ENCODE peak calls at places on chromosomes 6 and 20, in five cellular contexts. One of them, this sample, is unnamed.

GRCh38 chr6:131029661-131030297 is 33.3 kb downstream of the EPB41L2 start:
- DNase-seq in SK-N-SH: no peak
- DNase-seq in fibroblast of lung: peak
- DNase-seq in cardiac muscle cell: peak
- DNase-seq in psoas muscle: no peak
- DNase-seq in this sample: no peak

GRCh38 chr6:167668019-167668753 is 158.5 kb upstream of the AFDN start:
- DNase-seq in SK-N-SH: no peak
- DNase-seq in fibroblast of lung: no peak
- DNase-seq in cardiac muscle cell: no peak
- DNase-seq in psoas muscle: peak
- DNase-seq in this sample: no peak

GRCh38 chr6:36623547-36624459 is 29.6 kb downstream of the SRSF3 start:
- DNase-seq in SK-N-SH: peak
- DNase-seq in fibroblast of lung: peak
- DNase-seq in cardiac muscle cell: peak
- DNase-seq in psoas muscle: peak
- DNase-seq in this sample: no peak

GRCh38 chr20:52972965-52973819 is 1.0 kb downstream of the TSHZ2 start:
- DNase-seq in SK-N-SH: peak
- DNase-seq in fibroblast of lung: no peak
- DNase-seq in cardiac muscle cell: peak
- DNase-seq in psoas muscle: peak
- DNase-seq in this sample: no peak

GRCh38 chr6:34182751-34183531 is 37.1 kb upstream of the GRM4 start:
- DNase-seq in SK-N-SH: no peak
- DNase-seq in fibroblast of lung: no peak
- DNase-seq in cardiac muscle cell: no peak
- DNase-seq in psoas muscle: no peak
- DNase-seq in this sample: no peak

GRCh38 chr20:49938173-49939163 is 2.3 kb downstream of the RNF114 start:
- DNase-seq in SK-N-SH: peak
- DNase-seq in fibroblast of lung: peak
- DNase-seq in cardiac muscle cell: peak
- DNase-seq in psoas muscle: peak
- DNase-seq in this sample: no peak

GRCh38 chr20:46051556-46052323 is 22.7 kb downstream of the SLC12A5 start:
- DNase-seq in SK-N-SH: no peak
- DNase-seq in fibroblast of lung: peak
- DNase-seq in cardiac muscle cell: no peak
- DNase-seq in psoas muscle: no peak
- DNase-seq in this sample: no peak

GRCh38 chr6:16403831-16404230 is 165.4 kb downstream of the GMPR start:
- DNase-seq in SK-N-SH: no peak
- DNase-seq in fibroblast of lung: no peak
- DNase-seq in cardiac muscle cell: peak
- DNase-seq in psoas muscle: no peak
- DNase-seq in this sample: no peak

GRCh38 chr6:152634773-152635172 is 2.4 kb downstream of the SYNE1 start:
- DNase-seq in SK-N-SH: no peak
- DNase-seq in fibroblast of lung: no peak
- DNase-seq in cardiac muscle cell: no peak
- DNase-seq in psoas muscle: no peak
- DNase-seq in this sample: no peak

GRCh38 chr6:45951771-45952529 is 63.7 kb downstream of the CLIC5 start:
- DNase-seq in SK-N-SH: no peak
- DNase-seq in fibroblast of lung: peak
- DNase-seq in cardiac muscle cell: peak
- DNase-seq in psoas muscle: no peak
- DNase-seq in this sample: no peak

GRCh38 chr6:135323202-135323668 is 142.1 kb downstream of the MYB start:
- DNase-seq in SK-N-SH: no peak
- DNase-seq in fibroblast of lung: peak
- DNase-seq in cardiac muscle cell: peak
- DNase-seq in psoas muscle: no peak
- DNase-seq in this sample: no peak

GRCh38 chr20:1632228-1632577 is 12.4 kb upstream of the SIRPB1 start:
- DNase-seq in SK-N-SH: no peak
- DNase-seq in fibroblast of lung: no peak
- DNase-seq in cardiac muscle cell: no peak
- DNase-seq in psoas muscle: no peak
- DNase-seq in this sample: no peak

GRCh38 chr6:46746691-46747090 is at the start of gene ANKRD66:
- DNase-seq in SK-N-SH: no peak
- DNase-seq in fibroblast of lung: no peak
- DNase-seq in cardiac muscle cell: no peak
- DNase-seq in psoas muscle: no peak
- DNase-seq in this sample: no peak

GRCh38 chr6:123997223-123997622 is 193.6 kb downstream of the NKAIN2 start:
- DNase-seq in SK-N-SH: no peak
- DNase-seq in fibroblast of lung: no peak
- DNase-seq in cardiac muscle cell: no peak
- DNase-seq in psoas muscle: no peak
- DNase-seq in this sample: no peak

GRCh38 chr20:23255658-23256385 is 94.8 kb upstream of the NXT1 start:
- DNase-seq in SK-N-SH: no peak
- DNase-seq in fibroblast of lung: peak
- DNase-seq in cardiac muscle cell: peak
- DNase-seq in psoas muscle: no peak
- DNase-seq in this sample: no peak

GRCh38 chr6:134636221-134636830 is 313.6 kb downstream of the ALDH8A1 start:
- DNase-seq in SK-N-SH: no peak
- DNase-seq in fibroblast of lung: no peak
- DNase-seq in cardiac muscle cell: no peak
- DNase-seq in psoas muscle: no peak
- DNase-seq in this sample: no peak

GRCh38 chr20:14632906-14633305 is 295.5 kb upstream of the FLRT3 start:
- DNase-seq in SK-N-SH: no peak
- DNase-seq in fibroblast of lung: no peak
- DNase-seq in cardiac muscle cell: peak
- DNase-seq in psoas muscle: no peak
- DNase-seq in this sample: no peak

GRCh38 chr6:163538331-163538730 is 123.8 kb downstream of the QKI start:
- DNase-seq in SK-N-SH: no peak
- DNase-seq in fibroblast of lung: no peak
- DNase-seq in cardiac muscle cell: no peak
- DNase-seq in psoas muscle: no peak
- DNase-seq in this sample: no peak

GRCh38 chr6:79307321-79308036 is 73.0 kb upstream of the HMGN3 start:
- DNase-seq in SK-N-SH: no peak
- DNase-seq in fibroblast of lung: peak
- DNase-seq in cardiac muscle cell: no peak
- DNase-seq in psoas muscle: no peak
- DNase-seq in this sample: peak

GRCh38 chr6:7883381-7883780 is 27.2 kb downstream of the TXNDC5 start:
- DNase-seq in SK-N-SH: no peak
- DNase-seq in fibroblast of lung: no peak
- DNase-seq in cardiac muscle cell: no peak
- DNase-seq in psoas muscle: no peak
- DNase-seq in this sample: no peak

GRCh38 chr6:22845467-22845866 is 276.1 kb downstream of the HDGFL1 start:
- DNase-seq in SK-N-SH: no peak
- DNase-seq in fibroblast of lung: no peak
- DNase-seq in cardiac muscle cell: no peak
- DNase-seq in psoas muscle: no peak
- DNase-seq in this sample: no peak

GRCh38 chr20:38337561-38338140 is 8.6 kb upstream of the LBP start:
- DNase-seq in SK-N-SH: peak
- DNase-seq in fibroblast of lung: no peak
- DNase-seq in cardiac muscle cell: peak
- DNase-seq in psoas muscle: peak
- DNase-seq in this sample: no peak

GRCh38 chr6:89525786-89526562 is 93.0 kb downstream of the ANKRD6 start:
- DNase-seq in SK-N-SH: no peak
- DNase-seq in fibroblast of lung: peak
- DNase-seq in cardiac muscle cell: no peak
- DNase-seq in psoas muscle: no peak
- DNase-seq in this sample: no peak

GRCh38 chr6:12304487-12304886 is 14.3 kb downstream of the EDN1 start:
- DNase-seq in SK-N-SH: no peak
- DNase-seq in fibroblast of lung: no peak
- DNase-seq in cardiac muscle cell: no peak
- DNase-seq in psoas muscle: no peak
- DNase-seq in this sample: no peak

GRCh38 chr20:32501709-32502108 is 83.4 kb downstream of the NOL4L start:
- DNase-seq in SK-N-SH: no peak
- DNase-seq in fibroblast of lung: peak
- DNase-seq in cardiac muscle cell: peak
- DNase-seq in psoas muscle: no peak
- DNase-seq in this sample: no peak

GRCh38 chr6:170403451-170403850 is 96.9 kb downstream of the FAM120B start:
- DNase-seq in SK-N-SH: no peak
- DNase-seq in fibroblast of lung: peak
- DNase-seq in cardiac muscle cell: peak
- DNase-seq in psoas muscle: no peak
- DNase-seq in this sample: no peak
- H3K27ac ChIP-seq in SK-N-SH: no peak
- H3K27ac ChIP-seq in fibroblast of lung: peak
- H3K27ac ChIP-seq in cardiac muscle cell: peak
- H3K27ac ChIP-seq in psoas muscle: no peak
- H3K27ac ChIP-seq in this sample: no peak

DNA sequence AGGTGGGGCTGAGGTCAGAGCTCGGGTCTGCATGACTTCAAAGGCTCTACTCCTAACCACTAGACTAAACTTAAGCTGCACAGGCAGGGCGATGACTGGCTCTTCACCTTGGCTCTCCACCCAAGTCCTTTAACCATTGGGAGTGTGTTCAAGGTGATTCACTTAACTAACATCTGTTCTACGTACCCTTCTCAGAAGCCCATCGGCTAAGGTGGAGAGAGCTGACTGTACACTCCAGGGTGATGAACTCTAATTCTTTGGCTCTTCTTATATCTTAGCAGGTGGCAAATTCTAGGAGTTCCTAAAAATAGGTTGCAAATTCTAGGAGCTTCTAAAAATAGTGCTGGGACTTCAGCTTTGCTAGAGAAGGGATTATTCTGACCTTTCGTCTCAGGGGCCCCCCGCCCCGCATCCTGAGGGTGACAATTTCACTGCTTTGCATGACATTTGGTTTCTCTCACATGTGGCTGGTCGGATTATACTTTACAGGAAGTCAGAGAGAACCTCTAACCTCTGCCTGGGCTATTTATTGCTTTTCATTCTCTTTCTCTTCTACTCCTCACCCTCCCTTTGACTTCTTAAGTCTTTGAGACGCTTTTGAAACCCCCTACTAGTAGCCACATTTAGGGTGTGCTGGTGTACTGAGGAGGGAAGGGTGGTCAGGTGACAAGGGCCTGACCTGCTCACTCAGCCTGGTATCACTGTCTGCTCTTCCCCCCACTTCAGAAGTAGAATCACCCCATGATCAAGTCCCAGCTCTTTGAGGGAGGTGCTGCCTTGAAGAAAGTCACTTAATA is 55.5 kb downstream of the PRDM1 start:
- DNase-seq in SK-N-SH: no peak
- DNase-seq in fibroblast of lung: peak
- DNase-seq in cardiac muscle cell: no peak
- DNase-seq in psoas muscle: no peak
- DNase-seq in this sample: no peak
- H3K27ac ChIP-seq in SK-N-SH: no peak
- H3K27ac ChIP-seq in fibroblast of lung: no peak
- H3K27ac ChIP-seq in cardiac muscle cell: peak
- H3K27ac ChIP-seq in psoas muscle: no peak
- H3K27ac ChIP-seq in this sample: peak

DNA sequence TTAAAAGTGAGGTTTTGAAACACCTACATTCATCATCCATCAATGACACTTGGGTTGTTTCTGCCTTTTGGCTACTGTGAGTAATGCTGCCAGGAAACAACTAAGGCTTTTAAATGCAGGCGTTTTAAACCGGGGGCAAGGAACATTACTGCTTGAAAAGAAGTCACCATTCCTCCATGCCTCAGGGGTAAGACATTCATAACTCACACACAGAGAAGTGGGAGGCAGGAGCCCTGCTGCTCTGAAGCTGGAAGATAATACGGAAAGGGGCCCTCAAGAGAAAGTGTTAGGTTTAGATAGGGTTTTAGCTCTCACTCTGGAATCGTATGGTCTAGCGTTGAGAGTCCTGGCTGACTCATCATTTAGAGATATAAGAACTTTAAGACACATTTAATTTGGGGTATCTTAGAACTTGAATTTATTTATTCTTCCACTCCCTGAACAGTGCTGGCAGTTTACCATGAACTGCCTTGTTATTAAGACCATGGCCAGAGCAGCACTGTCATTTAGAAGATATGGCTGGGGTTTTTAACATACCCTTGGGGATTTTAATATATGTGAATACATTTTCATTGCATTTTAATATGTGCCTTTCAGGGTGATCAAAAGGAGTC is 1.8 kb downstream of the TUBB1 start:
- DNase-seq in SK-N-SH: no peak
- DNase-seq in fibroblast of lung: peak
- DNase-seq in cardiac muscle cell: peak
- DNase-seq in psoas muscle: no peak
- DNase-seq in this sample: peak
- H3K27ac ChIP-seq in SK-N-SH: peak
- H3K27ac ChIP-seq in fibroblast of lung: no peak
- H3K27ac ChIP-seq in cardiac muscle cell: peak
- H3K27ac ChIP-seq in psoas muscle: no peak
- H3K27ac ChIP-seq in this sample: peak

GRCh38 chr20:24832518-24832917 is 116.6 kb upstream of the CST7 start:
- DNase-seq in SK-N-SH: no peak
- DNase-seq in fibroblast of lung: no peak
- DNase-seq in cardiac muscle cell: no peak
- DNase-seq in psoas muscle: no peak
- DNase-seq in this sample: no peak

GRCh38 chr20:24831232-24831631 is 117.8 kb upstream of the CST7 start:
- DNase-seq in SK-N-SH: no peak
- DNase-seq in fibroblast of lung: no peak
- DNase-seq in cardiac muscle cell: no peak
- DNase-seq in psoas muscle: no peak
- DNase-seq in this sample: no peak

GRCh38 chr20:24829649-24830370 is 119.3 kb upstream of the CST7 start:
- DNase-seq in SK-N-SH: no peak
- DNase-seq in fibroblast of lung: no peak
- DNase-seq in cardiac muscle cell: no peak
- DNase-seq in psoas muscle: no peak
- DNase-seq in this sample: no peak

GRCh38 chr20:24828992-24829648 is 119.9 kb upstream of the CST7 start:
- DNase-seq in SK-N-SH: no peak
- DNase-seq in fibroblast of lung: no peak
- DNase-seq in cardiac muscle cell: no peak
- DNase-seq in psoas muscle: no peak
- DNase-seq in this sample: no peak

GRCh38 chr20:24830649-24831048 is 118.4 kb upstream of the CST7 start:
- DNase-seq in SK-N-SH: no peak
- DNase-seq in fibroblast of lung: no peak
- DNase-seq in cardiac muscle cell: no peak
- DNase-seq in psoas muscle: no peak
- DNase-seq in this sample: no peak
- H3K27ac ChIP-seq in SK-N-SH: no peak
- H3K27ac ChIP-seq in fibroblast of lung: no peak
- H3K27ac ChIP-seq in cardiac muscle cell: no peak
- H3K27ac ChIP-seq in psoas muscle: no peak
- H3K27ac ChIP-seq in this sample: no peak

GRCh38 chr6:149646599-149646998 is 1.9 kb downstream of the KATNA1 start:
- DNase-seq in SK-N-SH: no peak
- DNase-seq in fibroblast of lung: no peak
- DNase-seq in cardiac muscle cell: no peak
- DNase-seq in psoas muscle: no peak
- DNase-seq in this sample: no peak
- H3K27ac ChIP-seq in SK-N-SH: no peak
- H3K27ac ChIP-seq in fibroblast of lung: no peak
- H3K27ac ChIP-seq in cardiac muscle cell: no peak
- H3K27ac ChIP-seq in psoas muscle: peak
- H3K27ac ChIP-seq in this sample: peak

This sample was measured in epithelial cell of prostate.